ENCODE peak calls at places on chromosomes 4 and X, in four cellular contexts. U is IMR-90, L is H9, E is H1. H is an unnamed sample.
A peak's percentile ranks its signal among the peaks of the same experiment; 100 is the strongest.

GRCh38 chrX:3295731-3296130 is 50.7 kb downstream of the MXRA5 start:
- DNase-seq in L (peak; percentile 80), U (no peak), E (no peak), H (peak; percentile 71)

GRCh38 chrX:105610401-105610800 is 211.9 kb upstream of the NRK start:
- DNase-seq in E (no peak), U (no peak), L (no peak), H (no peak)

GRCh38 chr4:169573889-169574288 is 38.5 kb downstream of the NEK1 start:
- DNase-seq in L (no peak), U (no peak), E (no peak), H (no peak)

GRCh38 chr4:102959503-102959902 is 60.0 kb downstream of the SLC9B1 start:
- DNase-seq in L (no peak), U (no peak), E (no peak), H (no peak)

GRCh38 chr4:133148690-133149363 is at the start of gene PCDH10:
- DNase-seq in L (peak; percentile 97), E (peak; percentile 88), U (peak; percentile 87), H (peak; percentile 98)

GRCh38 chr4:71540749-71541269 is 202.0 kb downstream of the SLC4A4 start:
- DNase-seq in L (no peak), U (no peak), E (no peak), H (peak; percentile 57)

GRCh38 chrX:140492360-140492994 is 12.4 kb downstream of the SOX3 start:
- DNase-seq in U (no peak), E (no peak), L (no peak), H (no peak)

GRCh38 chr4:56817840-56818491 is 3.5 kb downstream of the SPINK2 start:
- DNase-seq in E (no peak), U (no peak), L (no peak), H (no peak)

GRCh38 chr4:53050361-53050774 is 188.3 kb downstream of the RASL11B start:
- DNase-seq in U (no peak), L (no peak), E (no peak), H (no peak)

GRCh38 chrX:136745215-136746173 is 35.2 kb downstream of the ARHGEF6 start:
- DNase-seq in E (no peak), L (no peak), U (no peak), H (no peak)

GRCh38 chrX:40176256-40176978 is 78.7 kb upstream of the BCOR start:
- DNase-seq in U (no peak), E (no peak), L (peak; percentile 56), H (peak; percentile 21)

GRCh38 chrX:1465261-1466231 is 12.8 kb upstream of the ASMTL start:
- DNase-seq in U (no peak), E (no peak), L (peak; percentile 28), H (no peak)

GRCh38 chrX:41313419-41313818 is 20.5 kb upstream of the DDX3X start:
- DNase-seq in E (no peak), U (peak; percentile 94), L (no peak), H (no peak)

GRCh38 chr4:80471701-80472100 is 136.2 kb downstream of the CFAP299 start:
- DNase-seq in U (peak; percentile 67), E (no peak), L (peak; percentile 66), H (peak; percentile 42)

GRCh38 chr4:150938873-150939499 is 76.1 kb downstream of the LRBA start:
- DNase-seq in E (no peak), U (no peak), L (no peak), H (no peak)

GRCh38 chr4:38387348-38387747 is 276.7 kb upstream of the KLF3 start:
- DNase-seq in L (no peak), U (peak; percentile 6), E (no peak), H (no peak)

GRCh38 chr4:141352328-141352727 is 131.6 kb downstream of the ZNF330 start:
- DNase-seq in E (no peak), L (no peak), U (no peak), H (no peak)

GRCh38 chrX:97308161-97308560 is 424.5 kb downstream of the RPA4 start:
- DNase-seq in L (no peak), U (peak; percentile 17), E (no peak), H (no peak)

GRCh38 chr4:13088726-13089658 is 395.1 kb downstream of the RAB28 start:
- DNase-seq in L (no peak), U (no peak), E (no peak), H (no peak)

GRCh38 chrX:38341442-38341841 is 11.0 kb upstream of the OTC start:
- DNase-seq in U (no peak), E (no peak), L (no peak), H (no peak)

GRCh38 chr4:184347251-184348239 is 126.8 kb downstream of the IRF2 start:
- DNase-seq in E (no peak), L (peak; percentile 89), U (peak; percentile 68), H (peak; percentile 93)
- H3K4me1 ChIP-seq in E (peaks cover 9% of the 10 kb centered on the region), L (peaks cover 16% of the 10 kb centered on the region), U (peaks cover 26% of the 10 kb centered on the region), H (peaks cover 5% of the 10 kb centered on the region)

DNA sequence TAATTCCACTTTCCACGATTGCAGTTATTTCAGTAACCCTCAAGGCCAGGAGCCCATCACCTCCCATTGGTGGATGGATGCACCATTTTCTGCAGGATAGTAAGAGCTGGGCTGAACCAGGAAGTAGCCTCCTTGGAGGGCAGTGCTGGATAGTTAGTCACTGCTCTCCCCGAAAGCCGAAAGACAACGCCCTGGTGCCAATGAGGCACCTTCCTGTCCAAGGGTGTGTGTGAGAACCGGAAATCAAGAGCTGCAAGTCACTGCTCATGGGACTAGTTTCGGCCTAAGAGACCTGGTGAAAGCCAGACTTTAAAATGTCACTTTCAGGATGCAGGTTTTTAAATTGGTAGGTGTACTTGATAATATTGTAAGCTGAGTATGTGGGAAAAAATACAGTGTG is 203.8 kb upstream of the HS3ST1 start:
- DNase-seq in U (no peak), L (no peak), E (no peak), H (no peak)
- H3K56ac ChIP-seq in U (no peak overlapping the region), L (no peak overlapping the region), E (no peak overlapping the region), H (no peak overlapping the region)

DNA sequence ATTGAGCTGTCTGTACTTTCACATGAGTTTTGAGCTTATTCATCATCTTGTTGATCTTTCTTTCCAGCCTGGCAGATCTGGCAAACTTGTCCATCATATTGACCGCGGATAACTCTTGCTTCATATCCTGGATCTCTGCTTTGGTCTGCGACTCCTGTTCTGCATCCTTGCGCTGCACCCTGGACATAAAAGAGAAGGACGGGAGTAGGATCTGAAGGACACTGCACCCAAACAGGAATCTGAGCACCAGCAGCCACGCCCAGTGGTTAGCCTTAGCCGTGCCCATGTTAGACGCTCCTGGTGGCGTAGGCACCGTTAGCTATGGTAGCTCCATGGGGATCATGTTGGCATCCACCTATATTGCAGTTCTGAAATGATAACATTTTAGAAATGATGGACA is 56.6 kb downstream of the LARP7 start:
- DNase-seq in U (no peak), E (no peak), L (no peak), H (no peak)
- H2AK5ac ChIP-seq in U (no peak overlapping the region), E (no peak overlapping the region), L (no peak overlapping the region), H (no peak overlapping the region)

DNA sequence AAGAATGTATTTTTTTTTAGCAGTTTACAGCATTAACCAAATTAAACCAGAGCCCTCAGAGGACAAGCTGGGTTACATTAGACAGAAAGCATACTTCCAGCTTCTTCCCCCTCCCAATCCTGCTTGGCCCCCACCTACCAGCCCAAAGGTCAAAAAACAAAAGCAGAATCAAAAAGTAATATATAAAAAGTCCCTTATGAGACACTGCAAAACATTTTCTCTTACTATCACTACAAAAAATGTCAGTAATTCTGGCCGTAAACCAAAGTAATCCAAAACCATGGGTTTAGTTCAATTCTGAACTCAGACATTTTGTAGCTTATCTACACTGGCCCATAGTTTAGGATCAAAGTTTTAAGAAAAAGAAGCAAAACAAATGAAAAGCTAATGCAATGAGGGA is 38.0 kb downstream of the APBB2 start:
- DNase-seq in L (no peak), U (peak; percentile 81), E (no peak), H (no peak)
- H3K4me1 ChIP-seq in L (peaks cover 9% of the 10 kb centered on the region), U (peaks cover 10% of the 10 kb centered on the region), E (no peaks in the 10 kb centered on the region), H (no peaks in the 10 kb centered on the region)

GRCh38 chrX:148961990-148962389 is 461.6 kb downstream of the AFF2 start:
- DNase-seq in L (no peak), U (no peak), E (no peak), H (no peak)
- H3K56ac ChIP-seq in L (no peak overlapping the region), U (no peak overlapping the region), E (no peak overlapping the region), H (no peak overlapping the region)

DNA sequence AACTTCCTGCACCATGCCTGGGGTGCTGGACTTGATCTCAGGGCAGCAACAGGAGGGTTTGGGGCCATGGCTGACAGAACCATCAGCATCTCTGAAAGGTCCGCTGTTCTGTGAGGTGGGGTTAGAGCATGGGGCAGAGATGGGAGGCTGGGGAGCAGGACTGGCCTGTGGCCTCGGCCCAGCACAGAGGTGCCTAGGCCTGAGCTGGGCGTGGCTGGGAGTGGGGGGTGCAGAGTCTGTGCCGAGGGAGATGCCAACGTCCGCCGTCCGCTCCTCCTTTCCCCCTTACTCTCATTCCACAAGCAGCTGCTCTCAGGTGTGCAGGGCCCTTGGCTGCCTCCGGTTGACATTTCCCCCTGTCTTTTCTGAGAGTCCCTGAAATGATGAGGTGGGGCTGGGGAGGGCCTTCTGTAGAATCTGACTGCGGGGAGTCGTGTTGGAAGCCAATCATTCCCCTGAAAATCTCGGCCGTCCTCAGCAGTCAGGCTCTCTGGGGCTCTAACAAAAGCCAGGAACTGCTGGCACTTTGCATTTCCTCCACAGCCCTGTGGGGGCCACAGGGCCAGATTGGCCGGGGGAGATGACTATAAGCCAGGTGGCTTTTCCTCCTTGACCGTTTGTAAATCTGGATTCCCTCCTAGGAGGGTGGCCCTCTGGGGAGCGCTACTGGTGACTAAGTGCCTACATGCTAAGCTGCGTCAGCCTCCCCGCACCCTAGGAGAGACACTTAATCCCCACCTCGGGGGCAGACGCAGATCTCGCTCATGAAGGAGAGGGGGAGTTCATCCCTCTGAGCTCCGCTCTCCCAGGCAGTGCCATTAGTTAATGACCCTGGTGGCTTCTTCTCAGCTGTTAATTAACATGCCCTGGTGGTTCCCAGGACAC is 41.2 kb downstream of the EVC start:
- DNase-seq in E (peak; percentile 46), U (peak; percentile 90), L (peak; percentile 90), H (peak; percentile 58)
- H2AK5ac ChIP-seq in E (peak overlapping the region; percentile 54), U (peak overlapping the region; percentile 86), L (no peak overlapping the region), H (no peak overlapping the region)

DNA sequence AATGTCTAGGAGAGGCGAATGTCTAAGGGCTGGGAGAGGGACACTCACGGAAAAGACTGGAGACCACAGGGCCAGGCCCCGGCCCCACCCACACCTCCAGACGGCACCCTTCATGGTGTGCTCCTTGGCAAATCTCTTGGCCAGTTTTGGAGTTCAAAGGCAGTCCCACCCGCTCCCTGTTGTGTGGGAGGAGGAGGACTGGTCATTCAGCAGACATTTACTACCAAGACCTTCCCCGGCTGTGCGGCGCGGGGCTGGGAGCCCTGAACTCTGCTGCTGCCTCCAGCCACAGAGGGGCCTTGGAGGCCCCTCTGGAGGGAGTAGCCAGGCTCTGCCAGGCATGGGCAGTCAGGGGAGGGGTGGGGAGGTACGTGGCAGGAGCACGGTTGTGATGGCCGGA is 8.7 kb upstream of the TBC1D14 start:
- DNase-seq in L (no peak), U (no peak), E (no peak), H (no peak)
- H3K4me1 ChIP-seq in L (no peaks in the 10 kb centered on the region), U (peaks cover 3% of the 10 kb centered on the region), E (no peaks in the 10 kb centered on the region), H (peaks cover 2% of the 10 kb centered on the region)

GRCh38 chrX:13689519-13690211 is 737 bp downstream of the RAB9A start:
- DNase-seq in U (peak; percentile 40), L (no peak), E (no peak), H (peak; percentile 53)
- H3K56ac ChIP-seq in U (peak overlapping the region; percentile 63), L (no peak overlapping the region), E (no peak overlapping the region), H (peak overlapping the region; percentile 87)

GRCh38 chr4:8016527-8016926 is 76.9 kb upstream of the AFAP1 start:
- DNase-seq in E (no peak), U (no peak), L (no peak), H (no peak)

GRCh38 chr4:8012517-8012916 is 72.9 kb upstream of the AFAP1 start:
- DNase-seq in U (no peak), E (no peak), L (no peak), H (no peak)

GRCh38 chr4:8015512-8015911 is 75.9 kb upstream of the AFAP1 start:
- DNase-seq in L (no peak), U (peak; percentile 10), E (no peak), H (peak; percentile 16)

GRCh38 chr4:8010618-8011017 is 71.0 kb upstream of the AFAP1 start:
- DNase-seq in E (no peak), L (no peak), U (peak; percentile 57), H (no peak)

GRCh38 chr4:8013976-8014726 is 74.5 kb upstream of the AFAP1 start:
- DNase-seq in L (no peak), E (no peak), U (no peak), H (no peak)
- H2AK5ac ChIP-seq in L (no peak overlapping the region), E (no peak overlapping the region), U (no peak overlapping the region), H (no peak overlapping the region)